ENCODE peak calls at places on chromosomes 4 and X, in six cellular contexts. D is HFFc6; Q is activated naive CD4-positive, alpha-beta T cell; M is NCI-H2029; V is A172; X is HS-5. N is an unnamed sample.

GRCh38 chrX:151754641-151755215 is 20.2 kb downstream of the CNGA2 start:
- DNase-seq in M (peak; percentile 17), V (no peak), D (no peak), Q (no peak), X (no peak), N (no peak)

GRCh38 chr4:188930822-188931221 is 791.6 kb downstream of the TRIML1 start:
- DNase-seq in V (no peak), D (no peak), M (no peak), X (no peak), Q (no peak), N (no peak)

GRCh38 chrX:109624022-109624421 is 950 bp downstream of the KCNE5 start:
- DNase-seq in Q (no peak), X (no peak), D (no peak), M (no peak), V (no peak), N (no peak)

GRCh38 chr4:177177446-177178160 is 132.1 kb upstream of the NEIL3 start:
- DNase-seq in D (peak; percentile 43), V (no peak), M (no peak), X (peak; percentile 20), Q (no peak), N (peak; percentile 30)

GRCh38 chrX:46333550-46333949 is 211.7 kb downstream of the ZNF674 start:
- DNase-seq in M (no peak), X (no peak), Q (no peak), D (no peak), V (peak; percentile 19), N (no peak)

GRCh38 chr4:53592128-53592527 is 842 bp upstream of the LNX1 start:
- DNase-seq in V (no peak), D (no peak), Q (no peak), M (peak; percentile 24), X (no peak), N (peak; percentile 98)

GRCh38 chr4:140702096-140702757 is 54.0 kb downstream of the TBC1D9 start:
- DNase-seq in D (no peak), V (no peak), Q (no peak), M (no peak), X (no peak), N (peak; percentile 25)

GRCh38 chr4:150211016-150211415 is 132.8 kb downstream of the DCLK2 start:
- DNase-seq in X (no peak), V (peak; percentile 39), Q (no peak), M (no peak), D (no peak), N (no peak)

GRCh38 chrX:110418220-110418856 is 59.7 kb downstream of the RTL9 start:
- DNase-seq in D (peak; percentile 70), M (peak; percentile 65), Q (no peak), X (no peak), V (no peak), N (peak; percentile 36)

GRCh38 chr4:118282692-118283091 is 70.1 kb downstream of the PRSS12 start:
- DNase-seq in V (no peak), D (peak; percentile 68), M (no peak), Q (no peak), X (peak; percentile 77), N (peak; percentile 9)

GRCh38 chr4:6394671-6395081 is 77.7 kb downstream of the PPP2R2C start:
- DNase-seq in Q (no peak), V (no peak), D (no peak), X (no peak), M (no peak), N (no peak)

GRCh38 chrX:153685751-153686676 is 1.7 kb upstream of the SLC6A8 start:
- DNase-seq in Q (no peak), V (no peak), D (no peak), M (no peak), X (no peak), N (no peak)

N was measured in trophoblast cell.